ENCODE peak calls at places on chromosome 7, in five cellular contexts. A, X, P, B and O are unnamed samples.
A peak's percentile ranks its signal among the peaks of the same experiment; 100 is the strongest.

GRCh38 chr7:69625798-69626197 is 27.5 kb downstream of the AUTS2 start:
- DNase-seq in P (no peak), X (no peak), A (no peak), B (no peak), O (no peak)

GRCh38 chr7:7919449-7919945 is 49.1 kb upstream of the GLCCI1 start:
- DNase-seq in X (no peak), A (no peak), P (no peak), B (no peak), O (no peak)

GRCh38 chr7:132392713-132393112 is 183.6 kb downstream of the PLXNA4 start:
- DNase-seq in B (no peak), A (no peak), X (no peak), P (no peak), O (no peak)

GRCh38 chr7:139931190-139932007 is 102.3 kb downstream of the TBXAS1 start:
- DNase-seq in A (no peak), X (no peak), P (no peak), B (no peak), O (no peak)

GRCh38 chr7:98077762-98078161 is 28.9 kb upstream of the LMTK2 start:
- DNase-seq in X (no peak), B (peak; percentile 5), P (no peak), A (no peak), O (no peak)

GRCh38 chr7:30531286-30531685 is 26.7 kb upstream of the GGCT start:
- DNase-seq in A (peak; percentile 12), B (no peak), P (no peak), X (peak; percentile 45), O (no peak)

GRCh38 chr7:150949971-150950491 is 28.1 kb downstream of the KCNH2 start:
- DNase-seq in X (no peak), P (peak; percentile 60), A (no peak), B (no peak), O (no peak)

GRCh38 chr7:40658731-40659130 is 523.9 kb downstream of the SUGCT start:
- DNase-seq in B (no peak), A (peak; percentile 90), P (no peak), X (peak; percentile 5), O (no peak)

GRCh38 chr7:50092579-50093411 is at the start of gene ZPBP:
- DNase-seq in X (peak; percentile 67), B (peak; percentile 60), A (peak; percentile 52), P (peak; percentile 65), O (no peak)

GRCh38 chr7:115088938-115089337 is 167.0 kb downstream of the MDFIC start:
- DNase-seq in B (no peak), P (no peak), X (no peak), A (no peak), O (no peak)

GRCh38 chr7:26369519-26370385 is 78.1 kb downstream of the SNX10 start:
- DNase-seq in B (peak; percentile 56), X (peak; percentile 82), P (peak; percentile 65), A (peak; percentile 63), O (peak; percentile 50)

GRCh38 chr7:157805716-157806115 is 468.9 kb downstream of the DNAJB6 start:
- DNase-seq in P (peak; percentile 63), X (no peak), A (no peak), B (no peak), O (no peak)

GRCh38 chr7:114026486-114027089 is 107.8 kb upstream of the PPP1R3A start:
- DNase-seq in B (peak; percentile 82), A (peak; percentile 68), X (peak; percentile 82), P (peak; percentile 28), O (no peak)

GRCh38 chr7:131145026-131145425 is 182.7 kb upstream of the MKLN1 start:
- DNase-seq in A (no peak), B (no peak), P (no peak), X (peak; percentile 87), O (no peak)

GRCh38 chr7:134547738-134548054 is 1.2 kb upstream of the AKR1B15 start:
- DNase-seq in P (no peak), A (peak; percentile 86), X (peak; percentile 74), B (peak; percentile 93), O (peak; percentile 75)

GRCh38 chr7:128022631-128023532 is 8.4 kb downstream of the LRRC4 start:
- DNase-seq in X (peak; percentile 77), B (no peak), A (peak; percentile 72), P (peak; percentile 55), O (peak; percentile 88)

GRCh38 chr7:127392182-127392565 is 334 bp downstream of the ZNF800 start:
- DNase-seq in X (peak; percentile 40), P (peak; percentile 82), A (peak; percentile 84), B (peak; percentile 78), O (no peak)

GRCh38 chr7:45863715-45864114 is 9.2 kb downstream of the CCDC201 start:
- DNase-seq in B (peak; percentile 60), P (no peak), X (no peak), A (peak; percentile 33), O (no peak)

GRCh38 chr7:45594780-45595535 is 20.8 kb downstream of the ADCY1 start:
- DNase-seq in A (no peak), X (no peak), B (no peak), P (no peak), O (no peak)

GRCh38 chr7:47254081-47255006 is 327.6 kb downstream of the TNS3 start:
- DNase-seq in X (peak; percentile 63), B (peak; percentile 92), A (peak; percentile 85), P (peak; percentile 98), O (peak; percentile 79)

GRCh38 chr7:129664029-129665012 is 52.8 kb downstream of the NRF1 start:
- DNase-seq in P (peak; percentile 79), B (peak; percentile 27), A (peak; percentile 86), X (peak; percentile 68), O (peak; percentile 53)

GRCh38 chr7:105307163-105307672 is 81.5 kb downstream of the SRPK2 start:
- DNase-seq in B (no peak), A (no peak), X (no peak), P (no peak), O (no peak)

GRCh38 chr7:14144109-14144508 is 154.6 kb upstream of the ETV1 start:
- DNase-seq in B (no peak), P (no peak), X (peak; percentile 63), A (no peak), O (no peak)

GRCh38 chr7:82241371-82241770 is 202.2 kb downstream of the CACNA2D1 start:
- DNase-seq in B (no peak), X (no peak), A (no peak), P (no peak), O (no peak)

GRCh38 chr7:45982912-45983719 is 62.0 kb upstream of the IGFBP3 start:
- DNase-seq in A (no peak), X (no peak), P (peak; percentile 73), B (no peak), O (no peak)

GRCh38 chr7:122588621-122589020 is 110.3 kb downstream of the RNF133 start:
- DNase-seq in A (peak; percentile 8), X (peak; percentile 69), P (no peak), B (no peak), O (no peak)

GRCh38 chr7:106329408-106329807 is 44.6 kb upstream of the NAMPT start:
- DNase-seq in X (peak; percentile 11), A (peak; percentile 21), P (no peak), B (no peak), O (no peak)

GRCh38 chr7:108091461-108091831 is 38.7 kb downstream of the LAMB4 start:
- DNase-seq in B (no peak), A (no peak), X (peak; percentile 45), P (no peak), O (peak; percentile 67)

DNA sequence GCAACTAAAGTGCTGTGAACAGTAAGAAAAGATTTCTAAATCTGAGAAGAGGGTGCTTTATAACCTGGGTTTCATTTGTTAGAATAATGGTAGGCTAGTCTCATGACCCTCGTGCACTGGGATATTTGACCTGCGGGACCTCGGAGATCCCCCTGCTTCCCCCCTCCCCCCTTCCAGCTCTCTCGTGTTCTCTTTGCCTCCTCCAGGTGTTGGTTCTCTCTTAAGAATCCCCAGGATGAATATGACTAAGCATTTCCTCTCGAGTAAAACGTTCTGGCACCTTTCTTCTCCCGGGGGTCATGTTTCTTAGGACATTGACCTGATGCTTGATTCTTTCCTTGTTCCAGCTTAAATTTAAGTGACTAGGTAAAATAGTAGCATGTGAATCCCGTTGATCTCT is 71.2 kb downstream of the SHH start:
- DNase-seq in B (no peak), A (no peak), X (no peak), P (no peak), O (no peak)
- H3K4me1 ChIP-seq in B (no peaks in the 10 kb centered on the region), A (no peaks in the 10 kb centered on the region), X (no peaks in the 10 kb centered on the region), P (no peaks in the 10 kb centered on the region), O (no peaks in the 10 kb centered on the region)

DNA sequence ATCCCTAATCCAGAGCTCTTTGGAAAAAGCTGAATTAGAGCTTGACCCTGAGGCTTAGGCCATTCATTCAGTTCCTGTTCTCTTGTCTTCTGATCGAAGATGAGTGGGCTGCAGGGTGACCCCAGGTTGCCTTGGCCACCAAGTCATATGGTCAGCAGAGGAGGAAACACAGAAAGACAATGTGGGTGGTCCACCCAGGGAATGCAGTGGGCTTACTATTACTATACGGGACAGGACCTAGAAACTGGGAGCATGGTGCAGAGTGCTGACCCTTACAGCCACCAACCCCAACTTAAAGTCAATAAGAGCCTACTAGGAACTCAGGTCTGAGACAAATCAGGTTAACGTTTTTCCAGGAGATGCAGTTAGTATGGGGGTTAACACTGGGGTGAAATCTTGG is 200.5 kb downstream of the HERPUD2 start:
- DNase-seq in B (no peak), P (no peak), A (no peak), X (no peak), O (no peak)
- H3K36me3 ChIP-seq in B (no peaks in the 10 kb centered on the region), P (no peaks in the 10 kb centered on the region), A (no peaks in the 10 kb centered on the region), X (no peaks in the 10 kb centered on the region), O (no peaks in the 10 kb centered on the region)

GRCh38 chr7:137987011-137987334 is 14.9 kb downstream of the CREB3L2 start:
- DNase-seq in P (no peak), B (no peak), A (no peak), X (no peak), O (no peak)
- H3F3A ChIP-seq in P (peaks cover 23% of the 10 kb centered on the region), B (no peaks in the 10 kb centered on the region), A (peaks cover 74% of the 10 kb centered on the region), X (no peaks in the 10 kb centered on the region), O (peaks cover 2% of the 10 kb centered on the region)

GRCh38 chr7:2521952-2522591 is 2.5 kb downstream of the LFNG start:
- DNase-seq in A (peak; percentile 37), P (no peak), X (peak; percentile 32), B (peak; percentile 47), O (peak; percentile 57)
- H3K4me1 ChIP-seq in A (peaks cover 24% of the 10 kb centered on the region), P (peaks cover 59% of the 10 kb centered on the region), X (peaks cover 52% of the 10 kb centered on the region), B (peaks cover 66% of the 10 kb centered on the region), O (peaks cover 71% of the 10 kb centered on the region)

GRCh38 chr7:117066668-117067067 is 113.4 kb downstream of the ST7 start:
- DNase-seq in P (no peak), X (no peak), A (no peak), B (no peak), O (no peak)
- H3K36me3 ChIP-seq in P (no peaks in the 10 kb centered on the region), X (no peaks in the 10 kb centered on the region), A (no peaks in the 10 kb centered on the region), B (no peaks in the 10 kb centered on the region), O (no peaks in the 10 kb centered on the region)

GRCh38 chr7:148698397-148699023 is at the start of gene CUL1:
- DNase-seq in B (peak; percentile 89), P (peak; percentile 93), X (peak; percentile 66), A (peak; percentile 88), O (peak; percentile 64)
- H3F3A ChIP-seq in B (peaks cover 26% of the 10 kb centered on the region), P (peaks cover 13% of the 10 kb centered on the region), X (no peaks in the 10 kb centered on the region), A (peaks cover 37% of the 10 kb centered on the region), O (peaks cover 6% of the 10 kb centered on the region)

GRCh38 chr7:229184-229964 is 37.0 kb downstream of the FAM20C start:
- DNase-seq in A (peak; percentile 97), B (no peak), X (no peak), P (no peak), O (no peak)
- H3K4me1 ChIP-seq in A (peaks cover 47% of the 10 kb centered on the region), B (no peaks in the 10 kb centered on the region), X (peaks cover 7% of the 10 kb centered on the region), P (no peaks in the 10 kb centered on the region), O (peaks cover 16% of the 10 kb centered on the region)

GRCh38 chr7:18354686-18355085 is 140.9 kb upstream of the HDAC9 start:
- DNase-seq in P (no peak), A (no peak), X (no peak), B (no peak), O (no peak)
- H3K36me3 ChIP-seq in P (no peaks in the 10 kb centered on the region), A (no peaks in the 10 kb centered on the region), X (no peaks in the 10 kb centered on the region), B (no peaks in the 10 kb centered on the region), O (no peaks in the 10 kb centered on the region)